ENCODE peak calls at places on chromosomes 4 and X, in nine cellular contexts. One of them, this sample, is unnamed.

GRCh38 chr4:186067757-186068385 is 1.1 kb upstream of the TLR3 start:
- ATAC-seq in left colon: peak
- ATAC-seq in SK-N-SH treated with all-trans-retinoic acid at 6 μM for 48 hours: peak
- ATAC-seq in left cardiac atrium: peak
- ATAC-seq in CD8-positive, alpha-beta T cell: peak
- ATAC-seq in PC-3: peak
- ATAC-seq in foreskin keratinocyte: peak
- ATAC-seq in upper lobe of right lung: peak
- ATAC-seq in activated naive CD8-positive, alpha-beta T cell treated with anti-CD3 and anti-CD28 coated beads, Interleukin-2, amount 10 ng/mL, durations not matched to agents 7 days and 5 days: peak
- ATAC-seq in this sample: peak

GRCh38 chr4:107742196-107742595 is 22.2 kb upstream of the PAPSS1 start:
- ATAC-seq in left colon: no peak
- ATAC-seq in SK-N-SH treated with all-trans-retinoic acid at 6 μM for 48 hours: no peak
- ATAC-seq in left cardiac atrium: no peak
- ATAC-seq in CD8-positive, alpha-beta T cell: no peak
- ATAC-seq in PC-3: no peak
- ATAC-seq in foreskin keratinocyte: no peak
- ATAC-seq in upper lobe of right lung: no peak
- ATAC-seq in activated naive CD8-positive, alpha-beta T cell treated with anti-CD3 and anti-CD28 coated beads, Interleukin-2, amount 10 ng/mL, durations not matched to agents 7 days and 5 days: no peak
- ATAC-seq in this sample: no peak

GRCh38 chr4:25635501-25635900 is 20.1 kb upstream of the SLC34A2 start:
- ATAC-seq in left colon: no peak
- ATAC-seq in SK-N-SH treated with all-trans-retinoic acid at 6 μM for 48 hours: no peak
- ATAC-seq in left cardiac atrium: no peak
- ATAC-seq in CD8-positive, alpha-beta T cell: no peak
- ATAC-seq in PC-3: peak
- ATAC-seq in foreskin keratinocyte: peak
- ATAC-seq in upper lobe of right lung: peak
- ATAC-seq in activated naive CD8-positive, alpha-beta T cell treated with anti-CD3 and anti-CD28 coated beads, Interleukin-2, amount 10 ng/mL, durations not matched to agents 7 days and 5 days: no peak
- ATAC-seq in this sample: no peak

GRCh38 chr4:145302725-145303124 is 122.3 kb upstream of the OTUD4 start:
- ATAC-seq in left colon: no peak
- ATAC-seq in SK-N-SH treated with all-trans-retinoic acid at 6 μM for 48 hours: no peak
- ATAC-seq in left cardiac atrium: no peak
- ATAC-seq in CD8-positive, alpha-beta T cell: no peak
- ATAC-seq in PC-3: no peak
- ATAC-seq in foreskin keratinocyte: peak
- ATAC-seq in upper lobe of right lung: no peak
- ATAC-seq in activated naive CD8-positive, alpha-beta T cell treated with anti-CD3 and anti-CD28 coated beads, Interleukin-2, amount 10 ng/mL, durations not matched to agents 7 days and 5 days: no peak
- ATAC-seq in this sample: no peak

GRCh38 chr4:8503801-8504200 is 63.2 kb downstream of the TRMT44 start:
- ATAC-seq in left colon: no peak
- ATAC-seq in SK-N-SH treated with all-trans-retinoic acid at 6 μM for 48 hours: no peak
- ATAC-seq in left cardiac atrium: peak
- ATAC-seq in CD8-positive, alpha-beta T cell: no peak
- ATAC-seq in PC-3: no peak
- ATAC-seq in foreskin keratinocyte: no peak
- ATAC-seq in upper lobe of right lung: no peak
- ATAC-seq in activated naive CD8-positive, alpha-beta T cell treated with anti-CD3 and anti-CD28 coated beads, Interleukin-2, amount 10 ng/mL, durations not matched to agents 7 days and 5 days: no peak
- ATAC-seq in this sample: no peak

GRCh38 chr4:32337403-32337802 is 1617.2 kb downstream of the PCDH7 start:
- ATAC-seq in left colon: peak
- ATAC-seq in SK-N-SH treated with all-trans-retinoic acid at 6 μM for 48 hours: no peak
- ATAC-seq in left cardiac atrium: no peak
- ATAC-seq in CD8-positive, alpha-beta T cell: no peak
- ATAC-seq in PC-3: no peak
- ATAC-seq in foreskin keratinocyte: no peak
- ATAC-seq in upper lobe of right lung: no peak
- ATAC-seq in activated naive CD8-positive, alpha-beta T cell treated with anti-CD3 and anti-CD28 coated beads, Interleukin-2, amount 10 ng/mL, durations not matched to agents 7 days and 5 days: no peak
- ATAC-seq in this sample: no peak

GRCh38 chr4:6017800-6018199 is 431 bp downstream of the C4orf50 start:
- ATAC-seq in left colon: no peak
- ATAC-seq in SK-N-SH treated with all-trans-retinoic acid at 6 μM for 48 hours: no peak
- ATAC-seq in left cardiac atrium: no peak
- ATAC-seq in CD8-positive, alpha-beta T cell: no peak
- ATAC-seq in PC-3: no peak
- ATAC-seq in foreskin keratinocyte: no peak
- ATAC-seq in upper lobe of right lung: no peak
- ATAC-seq in activated naive CD8-positive, alpha-beta T cell treated with anti-CD3 and anti-CD28 coated beads, Interleukin-2, amount 10 ng/mL, durations not matched to agents 7 days and 5 days: no peak
- ATAC-seq in this sample: no peak

GRCh38 chr4:41104155-41104554 is 110.2 kb downstream of the APBB2 start:
- ATAC-seq in left colon: no peak
- ATAC-seq in SK-N-SH treated with all-trans-retinoic acid at 6 μM for 48 hours: no peak
- ATAC-seq in left cardiac atrium: peak
- ATAC-seq in CD8-positive, alpha-beta T cell: no peak
- ATAC-seq in PC-3: no peak
- ATAC-seq in foreskin keratinocyte: no peak
- ATAC-seq in upper lobe of right lung: no peak
- ATAC-seq in activated naive CD8-positive, alpha-beta T cell treated with anti-CD3 and anti-CD28 coated beads, Interleukin-2, amount 10 ng/mL, durations not matched to agents 7 days and 5 days: no peak
- ATAC-seq in this sample: no peak

GRCh38 chr4:52932586-52933482 is 70.7 kb downstream of the RASL11B start:
- ATAC-seq in left colon: no peak
- ATAC-seq in SK-N-SH treated with all-trans-retinoic acid at 6 μM for 48 hours: no peak
- ATAC-seq in left cardiac atrium: no peak
- ATAC-seq in CD8-positive, alpha-beta T cell: no peak
- ATAC-seq in PC-3: no peak
- ATAC-seq in foreskin keratinocyte: no peak
- ATAC-seq in upper lobe of right lung: no peak
- ATAC-seq in activated naive CD8-positive, alpha-beta T cell treated with anti-CD3 and anti-CD28 coated beads, Interleukin-2, amount 10 ng/mL, durations not matched to agents 7 days and 5 days: no peak
- ATAC-seq in this sample: no peak

GRCh38 chr4:141329174-141329569 is 108.5 kb downstream of the ZNF330 start:
- ATAC-seq in left colon: peak
- ATAC-seq in SK-N-SH treated with all-trans-retinoic acid at 6 μM for 48 hours: no peak
- ATAC-seq in left cardiac atrium: no peak
- ATAC-seq in CD8-positive, alpha-beta T cell: no peak
- ATAC-seq in PC-3: peak
- ATAC-seq in foreskin keratinocyte: peak
- ATAC-seq in upper lobe of right lung: peak
- ATAC-seq in activated naive CD8-positive, alpha-beta T cell treated with anti-CD3 and anti-CD28 coated beads, Interleukin-2, amount 10 ng/mL, durations not matched to agents 7 days and 5 days: no peak
- ATAC-seq in this sample: no peak

GRCh38 chr4:1792832-1793495 is at the start of gene FGFR3:
- ATAC-seq in left colon: peak
- ATAC-seq in SK-N-SH treated with all-trans-retinoic acid at 6 μM for 48 hours: peak
- ATAC-seq in left cardiac atrium: peak
- ATAC-seq in CD8-positive, alpha-beta T cell: peak
- ATAC-seq in PC-3: peak
- ATAC-seq in foreskin keratinocyte: peak
- ATAC-seq in upper lobe of right lung: peak
- ATAC-seq in activated naive CD8-positive, alpha-beta T cell treated with anti-CD3 and anti-CD28 coated beads, Interleukin-2, amount 10 ng/mL, durations not matched to agents 7 days and 5 days: peak
- ATAC-seq in this sample: peak

GRCh38 chr4:167100120-167100519 is 134.2 kb downstream of the SPOCK3 start:
- ATAC-seq in left colon: no peak
- ATAC-seq in SK-N-SH treated with all-trans-retinoic acid at 6 μM for 48 hours: no peak
- ATAC-seq in left cardiac atrium: peak
- ATAC-seq in CD8-positive, alpha-beta T cell: no peak
- ATAC-seq in PC-3: peak
- ATAC-seq in foreskin keratinocyte: peak
- ATAC-seq in upper lobe of right lung: no peak
- ATAC-seq in activated naive CD8-positive, alpha-beta T cell treated with anti-CD3 and anti-CD28 coated beads, Interleukin-2, amount 10 ng/mL, durations not matched to agents 7 days and 5 days: no peak
- ATAC-seq in this sample: no peak

GRCh38 chrX:63050225-63050624 is 300.9 kb downstream of the SPIN4 start:
- ATAC-seq in left colon: no peak
- ATAC-seq in SK-N-SH treated with all-trans-retinoic acid at 6 μM for 48 hours: no peak
- ATAC-seq in left cardiac atrium: no peak
- ATAC-seq in CD8-positive, alpha-beta T cell: no peak
- ATAC-seq in PC-3: peak
- ATAC-seq in foreskin keratinocyte: no peak
- ATAC-seq in upper lobe of right lung: no peak
- ATAC-seq in activated naive CD8-positive, alpha-beta T cell treated with anti-CD3 and anti-CD28 coated beads, Interleukin-2, amount 10 ng/mL, durations not matched to agents 7 days and 5 days: no peak
- ATAC-seq in this sample: no peak

GRCh38 chr4:155377281-155377680 is 516 bp upstream of the MAP9 start:
- ATAC-seq in left colon: no peak
- ATAC-seq in SK-N-SH treated with all-trans-retinoic acid at 6 μM for 48 hours: no peak
- ATAC-seq in left cardiac atrium: no peak
- ATAC-seq in CD8-positive, alpha-beta T cell: no peak
- ATAC-seq in PC-3: peak
- ATAC-seq in foreskin keratinocyte: no peak
- ATAC-seq in upper lobe of right lung: no peak
- ATAC-seq in activated naive CD8-positive, alpha-beta T cell treated with anti-CD3 and anti-CD28 coated beads, Interleukin-2, amount 10 ng/mL, durations not matched to agents 7 days and 5 days: no peak
- ATAC-seq in this sample: no peak

GRCh38 chr4:2510351-2511259 is 25.8 kb upstream of the FAM193A start:
- ATAC-seq in left colon: no peak
- ATAC-seq in SK-N-SH treated with all-trans-retinoic acid at 6 μM for 48 hours: no peak
- ATAC-seq in left cardiac atrium: no peak
- ATAC-seq in CD8-positive, alpha-beta T cell: no peak
- ATAC-seq in PC-3: no peak
- ATAC-seq in foreskin keratinocyte: no peak
- ATAC-seq in upper lobe of right lung: no peak
- ATAC-seq in activated naive CD8-positive, alpha-beta T cell treated with anti-CD3 and anti-CD28 coated beads, Interleukin-2, amount 10 ng/mL, durations not matched to agents 7 days and 5 days: no peak
- ATAC-seq in this sample: peak

GRCh38 chrX:110265624-110266023 is 52.3 kb downstream of the AMMECR1 start:
- ATAC-seq in left colon: no peak
- ATAC-seq in SK-N-SH treated with all-trans-retinoic acid at 6 μM for 48 hours: no peak
- ATAC-seq in left cardiac atrium: no peak
- ATAC-seq in CD8-positive, alpha-beta T cell: no peak
- ATAC-seq in PC-3: peak
- ATAC-seq in foreskin keratinocyte: peak
- ATAC-seq in upper lobe of right lung: no peak
- ATAC-seq in activated naive CD8-positive, alpha-beta T cell treated with anti-CD3 and anti-CD28 coated beads, Interleukin-2, amount 10 ng/mL, durations not matched to agents 7 days and 5 days: no peak
- ATAC-seq in this sample: no peak

GRCh38 chrX:39008554-39008953 is 207.3 kb downstream of the MID1IP1 start:
- ATAC-seq in left colon: no peak
- ATAC-seq in SK-N-SH treated with all-trans-retinoic acid at 6 μM for 48 hours: no peak
- ATAC-seq in left cardiac atrium: no peak
- ATAC-seq in CD8-positive, alpha-beta T cell: no peak
- ATAC-seq in PC-3: no peak
- ATAC-seq in foreskin keratinocyte: no peak
- ATAC-seq in upper lobe of right lung: peak
- ATAC-seq in activated naive CD8-positive, alpha-beta T cell treated with anti-CD3 and anti-CD28 coated beads, Interleukin-2, amount 10 ng/mL, durations not matched to agents 7 days and 5 days: no peak
- ATAC-seq in this sample: no peak

GRCh38 chr4:17494258-17494657 is 17.6 kb downstream of the QDPR start:
- ATAC-seq in left colon: peak
- ATAC-seq in SK-N-SH treated with all-trans-retinoic acid at 6 μM for 48 hours: peak
- ATAC-seq in left cardiac atrium: no peak
- ATAC-seq in CD8-positive, alpha-beta T cell: no peak
- ATAC-seq in PC-3: peak
- ATAC-seq in foreskin keratinocyte: peak
- ATAC-seq in upper lobe of right lung: no peak
- ATAC-seq in activated naive CD8-positive, alpha-beta T cell treated with anti-CD3 and anti-CD28 coated beads, Interleukin-2, amount 10 ng/mL, durations not matched to agents 7 days and 5 days: no peak
- ATAC-seq in this sample: no peak

GRCh38 chr4:23680616-23681518 is 209.0 kb downstream of the PPARGC1A start:
- ATAC-seq in left colon: no peak
- ATAC-seq in SK-N-SH treated with all-trans-retinoic acid at 6 μM for 48 hours: no peak
- ATAC-seq in left cardiac atrium: peak
- ATAC-seq in CD8-positive, alpha-beta T cell: no peak
- ATAC-seq in PC-3: no peak
- ATAC-seq in foreskin keratinocyte: no peak
- ATAC-seq in upper lobe of right lung: no peak
- ATAC-seq in activated naive CD8-positive, alpha-beta T cell treated with anti-CD3 and anti-CD28 coated beads, Interleukin-2, amount 10 ng/mL, durations not matched to agents 7 days and 5 days: no peak
- ATAC-seq in this sample: no peak

GRCh38 chr4:105164548-105164947 is 17.9 kb downstream of the TET2 start:
- ATAC-seq in left colon: no peak
- ATAC-seq in SK-N-SH treated with all-trans-retinoic acid at 6 μM for 48 hours: no peak
- ATAC-seq in left cardiac atrium: peak
- ATAC-seq in CD8-positive, alpha-beta T cell: no peak
- ATAC-seq in PC-3: no peak
- ATAC-seq in foreskin keratinocyte: no peak
- ATAC-seq in upper lobe of right lung: no peak
- ATAC-seq in activated naive CD8-positive, alpha-beta T cell treated with anti-CD3 and anti-CD28 coated beads, Interleukin-2, amount 10 ng/mL, durations not matched to agents 7 days and 5 days: no peak
- ATAC-seq in this sample: no peak

GRCh38 chr4:113446019-113446418 is 315.5 kb downstream of the CAMK2D start:
- ATAC-seq in left colon: no peak
- ATAC-seq in SK-N-SH treated with all-trans-retinoic acid at 6 μM for 48 hours: peak
- ATAC-seq in left cardiac atrium: no peak
- ATAC-seq in CD8-positive, alpha-beta T cell: no peak
- ATAC-seq in PC-3: peak
- ATAC-seq in foreskin keratinocyte: peak
- ATAC-seq in upper lobe of right lung: no peak
- ATAC-seq in activated naive CD8-positive, alpha-beta T cell treated with anti-CD3 and anti-CD28 coated beads, Interleukin-2, amount 10 ng/mL, durations not matched to agents 7 days and 5 days: no peak
- ATAC-seq in this sample: peak

GRCh38 chrX:134929813-134930212 is 61.0 kb upstream of the SMIM10 start:
- ATAC-seq in left colon: no peak
- ATAC-seq in SK-N-SH treated with all-trans-retinoic acid at 6 μM for 48 hours: no peak
- ATAC-seq in left cardiac atrium: no peak
- ATAC-seq in CD8-positive, alpha-beta T cell: no peak
- ATAC-seq in PC-3: no peak
- ATAC-seq in foreskin keratinocyte: no peak
- ATAC-seq in upper lobe of right lung: no peak
- ATAC-seq in activated naive CD8-positive, alpha-beta T cell treated with anti-CD3 and anti-CD28 coated beads, Interleukin-2, amount 10 ng/mL, durations not matched to agents 7 days and 5 days: peak
- ATAC-seq in this sample: no peak

GRCh38 chrX:40612511-40612910 is 10.7 kb upstream of the MPC1L start:
- ATAC-seq in left colon: no peak
- ATAC-seq in SK-N-SH treated with all-trans-retinoic acid at 6 μM for 48 hours: no peak
- ATAC-seq in left cardiac atrium: no peak
- ATAC-seq in CD8-positive, alpha-beta T cell: no peak
- ATAC-seq in PC-3: no peak
- ATAC-seq in foreskin keratinocyte: no peak
- ATAC-seq in upper lobe of right lung: no peak
- ATAC-seq in activated naive CD8-positive, alpha-beta T cell treated with anti-CD3 and anti-CD28 coated beads, Interleukin-2, amount 10 ng/mL, durations not matched to agents 7 days and 5 days: no peak
- ATAC-seq in this sample: no peak

GRCh38 chrX:129495941-129496340 is 27.3 kb downstream of the SMARCA1 start:
- ATAC-seq in left colon: no peak
- ATAC-seq in SK-N-SH treated with all-trans-retinoic acid at 6 μM for 48 hours: peak
- ATAC-seq in left cardiac atrium: no peak
- ATAC-seq in CD8-positive, alpha-beta T cell: no peak
- ATAC-seq in PC-3: peak
- ATAC-seq in foreskin keratinocyte: peak
- ATAC-seq in upper lobe of right lung: no peak
- ATAC-seq in activated naive CD8-positive, alpha-beta T cell treated with anti-CD3 and anti-CD28 coated beads, Interleukin-2, amount 10 ng/mL, durations not matched to agents 7 days and 5 days: no peak
- ATAC-seq in this sample: no peak

GRCh38 chr4:133960975-133961374 is 240.6 kb downstream of the PABPC4L start:
- ATAC-seq in left colon: no peak
- ATAC-seq in SK-N-SH treated with all-trans-retinoic acid at 6 μM for 48 hours: no peak
- ATAC-seq in left cardiac atrium: no peak
- ATAC-seq in CD8-positive, alpha-beta T cell: no peak
- ATAC-seq in PC-3: no peak
- ATAC-seq in foreskin keratinocyte: no peak
- ATAC-seq in upper lobe of right lung: no peak
- ATAC-seq in activated naive CD8-positive, alpha-beta T cell treated with anti-CD3 and anti-CD28 coated beads, Interleukin-2, amount 10 ng/mL, durations not matched to agents 7 days and 5 days: no peak
- ATAC-seq in this sample: no peak

GRCh38 chrX:43552166-43552565 is 103.9 kb upstream of the MAOA start:
- ATAC-seq in left colon: peak
- ATAC-seq in SK-N-SH treated with all-trans-retinoic acid at 6 μM for 48 hours: no peak
- ATAC-seq in left cardiac atrium: no peak
- ATAC-seq in CD8-positive, alpha-beta T cell: no peak
- ATAC-seq in PC-3: no peak
- ATAC-seq in foreskin keratinocyte: peak
- ATAC-seq in upper lobe of right lung: peak
- ATAC-seq in activated naive CD8-positive, alpha-beta T cell treated with anti-CD3 and anti-CD28 coated beads, Interleukin-2, amount 10 ng/mL, durations not matched to agents 7 days and 5 days: no peak
- ATAC-seq in this sample: no peak

GRCh38 chr4:94500696-94501095 is 49.0 kb downstream of the PDLIM5 start:
- ATAC-seq in left colon: no peak
- ATAC-seq in SK-N-SH treated with all-trans-retinoic acid at 6 μM for 48 hours: no peak
- ATAC-seq in left cardiac atrium: peak
- ATAC-seq in CD8-positive, alpha-beta T cell: no peak
- ATAC-seq in PC-3: no peak
- ATAC-seq in foreskin keratinocyte: no peak
- ATAC-seq in upper lobe of right lung: no peak
- ATAC-seq in activated naive CD8-positive, alpha-beta T cell treated with anti-CD3 and anti-CD28 coated beads, Interleukin-2, amount 10 ng/mL, durations not matched to agents 7 days and 5 days: no peak
- ATAC-seq in this sample: no peak

GRCh38 chr4:166045457-166045856 is 172.4 kb downstream of the TLL1 start:
- ATAC-seq in left colon: no peak
- ATAC-seq in SK-N-SH treated with all-trans-retinoic acid at 6 μM for 48 hours: no peak
- ATAC-seq in left cardiac atrium: no peak
- ATAC-seq in CD8-positive, alpha-beta T cell: peak
- ATAC-seq in PC-3: no peak
- ATAC-seq in foreskin keratinocyte: no peak
- ATAC-seq in upper lobe of right lung: no peak
- ATAC-seq in activated naive CD8-positive, alpha-beta T cell treated with anti-CD3 and anti-CD28 coated beads, Interleukin-2, amount 10 ng/mL, durations not matched to agents 7 days and 5 days: no peak
- ATAC-seq in this sample: no peak

GRCh38 chr4:119510750-119511149 is 117.9 kb downstream of the PDE5A start:
- ATAC-seq in left colon: no peak
- ATAC-seq in SK-N-SH treated with all-trans-retinoic acid at 6 μM for 48 hours: peak
- ATAC-seq in left cardiac atrium: peak
- ATAC-seq in CD8-positive, alpha-beta T cell: no peak
- ATAC-seq in PC-3: no peak
- ATAC-seq in foreskin keratinocyte: no peak
- ATAC-seq in upper lobe of right lung: no peak
- ATAC-seq in activated naive CD8-positive, alpha-beta T cell treated with anti-CD3 and anti-CD28 coated beads, Interleukin-2, amount 10 ng/mL, durations not matched to agents 7 days and 5 days: no peak
- ATAC-seq in this sample: no peak

GRCh38 chr4:152363086-152363485 is 172.8 kb downstream of the FBXW7 start:
- ATAC-seq in left colon: no peak
- ATAC-seq in SK-N-SH treated with all-trans-retinoic acid at 6 μM for 48 hours: peak
- ATAC-seq in left cardiac atrium: no peak
- ATAC-seq in CD8-positive, alpha-beta T cell: no peak
- ATAC-seq in PC-3: peak
- ATAC-seq in foreskin keratinocyte: no peak
- ATAC-seq in upper lobe of right lung: no peak
- ATAC-seq in activated naive CD8-positive, alpha-beta T cell treated with anti-CD3 and anti-CD28 coated beads, Interleukin-2, amount 10 ng/mL, durations not matched to agents 7 days and 5 days: no peak
- ATAC-seq in this sample: no peak

GRCh38 chr4:1563241-1563640 is 120.9 kb downstream of the FAM53A start:
- ATAC-seq in left colon: no peak
- ATAC-seq in SK-N-SH treated with all-trans-retinoic acid at 6 μM for 48 hours: no peak
- ATAC-seq in left cardiac atrium: no peak
- ATAC-seq in CD8-positive, alpha-beta T cell: no peak
- ATAC-seq in PC-3: no peak
- ATAC-seq in foreskin keratinocyte: no peak
- ATAC-seq in upper lobe of right lung: no peak
- ATAC-seq in activated naive CD8-positive, alpha-beta T cell treated with anti-CD3 and anti-CD28 coated beads, Interleukin-2, amount 10 ng/mL, durations not matched to agents 7 days and 5 days: no peak
- ATAC-seq in this sample: no peak